ENCODE peak calls at places on chromosomes 4 and X, in nine cellular contexts. G is aorta, S is colonic mucosa, I is testis, Z is H1, L is AG04450, Y is fibroblast of lung, Q is brain microvascular endothelial cell, X is coronary artery. H is an unnamed sample.

GRCh38 chr4:176498857-176499256 is 179.1 kb downstream of the SPCS3 start:
- DNase-seq in G (no peak), L (no peak), Z (no peak), X (no peak), S (no peak), Y (peak), Q (peak), I (no peak), H (no peak)

GRCh38 chr4:157607996-157608395 is 387.5 kb downstream of the GRIA2 start:
- DNase-seq in I (no peak), S (no peak), Y (no peak), Z (no peak), Q (no peak), L (no peak), G (no peak), X (no peak), H (no peak)

GRCh38 chr4:144644368-144645101 is 1.4 kb upstream of the HHIP start:
- DNase-seq in S (no peak), Q (no peak), Z (no peak), X (no peak), Y (no peak), G (no peak), L (no peak), I (no peak), H (no peak)

GRCh38 chr4:8100696-8101095 is 57.9 kb downstream of the ABLIM2 start:
- DNase-seq in Y (no peak), I (no peak), G (no peak), Q (no peak), Z (no peak), L (no peak), X (no peak), S (no peak), H (no peak)

GRCh38 chrX:93322110-93322509 is 351.3 kb downstream of the NAP1L3 start:
- DNase-seq in I (no peak), Z (no peak), Q (no peak), Y (no peak), S (no peak), X (no peak), L (no peak), G (no peak), H (no peak)

GRCh38 chrX:71622347-71623104 is 4.2 kb upstream of the CXCR3 start:
- DNase-seq in Y (peak), G (peak), Q (peak), I (peak), L (peak), X (no peak), S (peak), Z (no peak), H (peak)

GRCh38 chrX:10166731-10167149 is 10.0 kb downstream of the CLCN4 start:
- DNase-seq in Y (no peak), I (no peak), X (no peak), L (no peak), Z (no peak), G (no peak), S (no peak), Q (no peak), H (peak)

GRCh38 chr4:4460759-4461158 is 73.9 kb downstream of the NSG1 start:
- DNase-seq in I (no peak), Y (no peak), G (no peak), Z (no peak), Q (no peak), L (no peak), X (no peak), S (no peak), H (no peak)

GRCh38 chrX:581717-582116 is 48.9 kb upstream of the SHOX start:
- DNase-seq in G (no peak), I (no peak), Z (no peak), Y (no peak), X (no peak), S (no peak), L (no peak), Q (no peak), H (no peak)

GRCh38 chr4:186808635-186809018 is 85.0 kb upstream of the FAT1 start:
- DNase-seq in L (peak), Y (peak), Z (no peak), X (no peak), G (no peak), I (no peak), Q (peak), S (no peak), H (no peak)

GRCh38 chr4:17492058-17492741 is 19.7 kb downstream of the QDPR start:
- DNase-seq in Q (no peak), Y (no peak), X (no peak), Z (no peak), I (no peak), G (no peak), L (no peak), S (no peak), H (peak)

GRCh38 chr4:145132521-145133098 is 34.5 kb downstream of the ABCE1 start:
- DNase-seq in S (no peak), I (no peak), L (no peak), Q (peak), Y (peak), G (no peak), X (no peak), Z (no peak), H (no peak)

GRCh38 chrX:5474282-5474681 is 754.4 kb downstream of the NLGN4X start:
- DNase-seq in L (no peak), Y (no peak), Z (no peak), S (no peak), Q (no peak), G (no peak), X (no peak), I (no peak), H (no peak)

GRCh38 chr4:107577743-107578142 is 142.3 kb downstream of the PAPSS1 start:
- DNase-seq in G (no peak), Z (no peak), X (no peak), Y (no peak), L (no peak), I (no peak), S (no peak), Q (no peak), H (no peak)

GRCh38 chr4:20816287-20816686 is 116.0 kb downstream of the PACRGL start:
- DNase-seq in G (no peak), X (no peak), L (no peak), S (no peak), I (no peak), Z (no peak), Q (no peak), Y (no peak), H (no peak)

GRCh38 chrX:41435708-41436107 is 11.4 kb upstream of the NYX start:
- DNase-seq in G (no peak), Q (no peak), L (no peak), Y (no peak), S (no peak), Z (no peak), X (no peak), I (no peak), H (no peak)

GRCh38 chrX:139708067-139708466 is at the start of gene MCF2:
- DNase-seq in I (no peak), Z (no peak), Y (no peak), G (no peak), X (no peak), Q (no peak), L (no peak), S (no peak), H (no peak)

GRCh38 chr4:1871471-1872021 is 353 bp downstream of the NSD2 start:
- DNase-seq in Q (no peak), I (no peak), Y (no peak), S (peak), Z (no peak), X (no peak), G (no peak), L (no peak), H (no peak)

GRCh38 chr4:33062155-33062554 is 2342.0 kb downstream of the PCDH7 start:
- DNase-seq in I (no peak), Y (no peak), G (no peak), S (no peak), X (no peak), Z (no peak), Q (no peak), L (no peak), H (no peak)

GRCh38 chr4:56828784-56829535 is 7.5 kb upstream of the SPINK2 start:
- DNase-seq in G (no peak), S (no peak), X (no peak), Z (no peak), Y (peak), Q (peak), I (no peak), L (no peak), H (no peak)

GRCh38 chr4:177487977-177488376 is 45.7 kb upstream of the AGA start:
- DNase-seq in G (no peak), S (no peak), I (no peak), X (no peak), Q (no peak), Y (no peak), L (no peak), Z (no peak), H (no peak)

GRCh38 chr4:75639124-75639695 is 8.9 kb upstream of the CDKL2 start:
- DNase-seq in Q (no peak), I (no peak), Y (no peak), Z (no peak), L (no peak), S (no peak), G (no peak), X (no peak), H (no peak)

GRCh38 chr4:71229477-71230257 is 109.2 kb upstream of the SLC4A4 start:
- DNase-seq in I (peak), S (peak), Y (peak), G (no peak), Q (peak), X (no peak), L (no peak), Z (peak), H (no peak)

GRCh38 chrX:141341341-141341740 is 99.0 kb upstream of the SPANXC start:
- DNase-seq in Q (peak), I (no peak), L (peak), Z (no peak), X (no peak), G (no peak), S (no peak), Y (peak), H (no peak)

GRCh38 chrX:9847071-9847470 is 60.8 kb downstream of the SHROOM2 start:
- DNase-seq in G (no peak), S (no peak), Y (no peak), I (no peak), Q (peak), Z (no peak), L (no peak), X (no peak), H (no peak)

GRCh38 chr4:126604273-126604867 is 1028.4 kb upstream of the INTU start:
- DNase-seq in L (peak), Q (peak), Z (no peak), S (no peak), X (no peak), Y (peak), G (no peak), I (peak), H (no peak)

GRCh38 chr4:92421920-92422319 is 118.2 kb downstream of the GRID2 start:
- DNase-seq in G (no peak), S (no peak), I (no peak), L (no peak), X (no peak), Z (no peak), Q (no peak), Y (no peak), H (no peak)

GRCh38 chrX:33968611-33969010 is 163.5 kb downstream of the FAM47A start:
- DNase-seq in X (no peak), L (no peak), Y (no peak), Z (no peak), Q (no peak), S (no peak), G (no peak), I (no peak), H (no peak)

GRCh38 chr4:25449270-25449669 is 72.2 kb downstream of the ANAPC4 start:
- DNase-seq in L (no peak), Q (no peak), I (no peak), G (no peak), X (no peak), S (no peak), Z (no peak), Y (no peak), H (no peak)

GRCh38 chrX:149829751-149830191 is 48.0 kb downstream of the MAGEA9 start:
- DNase-seq in X (no peak), S (no peak), G (no peak), Q (peak), Z (no peak), I (no peak), L (no peak), Y (peak), H (no peak)
- H3K27ac ChIP-seq in X (no peak), S (no peak), G (no peak), Q (peak), Z (no peak), I (no peak), L (no peak), Y (no peak), H (no peak)

GRCh38 chr4:99998062-99998880 is 48.2 kb upstream of the H2AZ1 start:
- DNase-seq in Z (no peak), Q (peak), S (no peak), I (no peak), L (no peak), X (no peak), Y (peak), G (no peak), H (no peak)
- H3K27ac ChIP-seq in Z (no peak), Q (peak), S (no peak), I (no peak), L (no peak), X (no peak), Y (no peak), G (no peak), H (no peak)

GRCh38 chr4:84673475-84674230 is 90.7 kb downstream of the CDS1 start:
- DNase-seq in I (no peak), G (no peak), S (no peak), Q (peak), Y (peak), L (peak), Z (no peak), X (no peak), H (no peak)
- H3K27ac ChIP-seq in I (no peak), G (peak), S (no peak), Q (peak), Y (no peak), L (no peak), Z (no peak), X (no peak), H (no peak)

DNA sequence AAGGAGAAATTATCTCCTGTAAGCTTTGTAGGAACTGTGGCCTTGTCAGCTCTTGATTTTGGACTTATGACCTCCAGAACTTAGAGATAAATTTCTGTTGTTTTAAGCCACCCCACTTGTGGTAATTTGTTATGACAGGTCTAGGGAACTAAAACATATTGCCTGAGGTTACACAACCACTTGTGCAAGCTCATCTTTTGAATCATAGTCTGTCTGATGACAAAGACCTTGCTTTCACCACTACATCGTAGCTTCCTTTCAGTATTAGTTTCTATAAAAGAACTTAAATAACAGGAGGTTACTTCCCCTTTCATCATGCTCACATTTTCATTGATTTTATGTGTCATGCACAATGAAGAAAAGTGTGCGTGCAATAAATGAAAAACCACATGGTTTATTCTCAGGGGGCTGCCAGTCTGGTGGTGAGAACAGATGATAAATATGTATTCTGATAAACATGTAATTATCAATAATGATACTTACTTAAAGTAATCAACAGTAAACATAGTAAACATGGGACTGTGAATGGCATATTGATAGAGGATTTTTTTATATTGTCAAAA is 690.0 kb upstream of the HS3ST1 start:
- DNase-seq in X (no peak), I (no peak), L (no peak), S (no peak), G (no peak), Z (no peak), Q (no peak), Y (peak), H (no peak)
- H3K27ac ChIP-seq in X (no peak), I (no peak), L (no peak), S (no peak), G (no peak), Z (no peak), Q (no peak), Y (no peak), H (peak)

DNA sequence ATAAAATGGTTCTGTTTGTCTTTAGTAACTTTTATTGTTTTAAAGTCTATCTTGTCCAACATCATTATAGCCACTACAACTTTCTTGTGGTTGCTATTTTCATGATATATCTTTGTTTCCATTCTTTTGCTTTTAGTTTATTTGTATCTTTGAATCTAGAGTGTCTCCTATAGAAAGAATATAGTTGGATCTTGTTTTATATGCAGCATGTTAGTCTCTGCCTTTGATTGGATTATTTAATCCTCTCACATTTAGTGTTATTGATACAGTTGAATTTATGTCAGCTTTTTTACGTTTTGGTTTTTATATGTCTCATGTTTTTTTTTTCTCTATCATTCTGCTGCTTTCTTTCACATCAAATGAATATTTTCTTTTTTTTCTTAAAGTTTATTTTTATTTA is 98.1 kb downstream of the VSIG4 start:
- DNase-seq in Y (no peak), X (no peak), Z (no peak), S (no peak), Q (no peak), I (no peak), G (no peak), L (no peak), H (no peak)
- H3K27ac ChIP-seq in Y (no peak), X (no peak), Z (no peak), S (no peak), Q (no peak), I (no peak), G (no peak), L (no peak), H (no peak)

DNA sequence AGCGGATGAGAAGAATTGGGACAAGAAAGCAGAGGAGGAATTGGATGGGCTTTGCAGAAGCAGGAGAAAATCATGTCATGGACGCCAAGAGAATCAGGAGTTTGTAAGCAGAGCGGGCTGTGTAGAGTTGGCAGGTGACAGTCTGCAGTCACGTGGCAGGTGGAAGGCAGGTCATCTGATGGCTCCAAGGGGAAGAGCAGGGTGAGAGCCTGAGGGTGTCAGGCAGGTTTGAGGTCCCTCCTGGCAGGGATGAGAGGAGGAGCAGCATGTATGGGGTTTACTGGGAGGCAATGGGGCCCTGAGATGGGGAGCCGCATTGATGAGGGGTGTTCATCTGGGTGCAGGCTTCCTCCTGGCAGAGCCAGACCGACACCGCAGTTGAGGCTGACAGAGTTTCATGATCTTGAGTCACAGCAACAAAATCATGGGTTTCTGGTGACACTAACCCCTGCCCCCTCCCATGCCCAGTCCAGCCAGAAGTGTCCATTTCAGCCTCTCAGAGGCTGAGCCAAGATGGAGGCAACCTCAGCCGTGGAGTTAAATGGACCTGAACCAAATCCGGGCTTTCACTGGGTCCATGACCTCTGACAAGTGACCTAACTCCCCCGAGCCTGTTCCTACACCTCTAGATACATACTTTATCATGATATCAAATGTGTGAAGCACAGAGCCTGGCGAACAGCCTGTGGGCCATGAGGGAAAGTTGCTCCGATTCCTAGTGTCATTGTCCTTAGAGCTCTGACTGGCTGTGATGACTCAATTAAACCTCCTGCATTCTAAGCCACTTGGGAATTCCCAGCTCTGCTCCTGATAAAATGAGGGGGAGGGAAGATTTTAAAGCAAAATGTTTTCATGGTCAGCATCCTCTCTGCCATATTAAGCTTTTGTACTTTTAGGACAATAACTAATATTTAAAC is 36.1 kb downstream of the EVC start:
- DNase-seq in Y (peak), Q (peak), X (peak), S (no peak), G (no peak), L (no peak), Z (no peak), I (no peak), H (no peak)
- H3K27ac ChIP-seq in Y (peak), Q (peak), X (peak), S (peak), G (peak), L (peak), Z (no peak), I (no peak), H (no peak)

DNA sequence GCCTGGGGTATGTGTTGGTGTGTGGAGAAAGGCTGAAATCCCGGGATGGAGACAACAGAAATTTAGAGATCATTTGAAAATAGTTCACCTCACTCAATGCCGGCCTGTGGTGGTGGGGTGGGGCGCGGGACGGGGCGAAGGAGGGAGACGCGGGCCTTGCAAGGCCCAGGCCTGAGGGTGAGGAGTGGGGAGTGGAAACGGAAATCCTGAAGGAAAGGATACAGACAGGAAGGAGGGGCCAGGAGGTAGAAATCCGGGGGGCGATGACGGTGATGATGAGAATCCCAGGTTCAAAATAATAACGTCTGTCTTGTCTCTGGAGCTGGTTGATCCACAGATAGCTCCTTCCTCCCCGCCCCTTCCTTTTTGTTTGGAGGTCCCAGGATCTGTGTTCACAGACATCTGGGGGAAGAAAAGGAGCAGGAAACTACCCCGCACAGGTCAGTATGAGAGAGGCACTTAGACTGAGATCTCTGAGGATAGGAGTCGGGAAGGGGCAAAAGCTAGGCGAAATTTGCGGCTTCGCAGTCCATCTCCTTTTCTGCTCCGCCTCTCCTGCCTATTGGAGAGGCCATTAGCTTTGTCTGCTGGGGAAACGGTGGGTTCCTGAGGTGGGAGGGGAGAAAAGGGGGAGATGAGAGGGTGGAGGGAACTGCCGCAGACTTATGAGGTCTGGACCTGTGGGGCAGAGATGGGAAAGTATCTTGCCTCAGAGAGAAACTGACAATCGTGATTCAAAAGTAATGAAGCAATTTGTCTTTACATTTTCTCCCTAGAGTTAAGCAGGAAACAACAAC is 760 bp downstream of the TCEAL7 start:
- DNase-seq in I (no peak), S (no peak), X (no peak), Z (no peak), L (no peak), Y (peak), G (no peak), Q (no peak), H (no peak)
- H3K27ac ChIP-seq in I (no peak), S (no peak), X (no peak), Z (no peak), L (no peak), Y (no peak), G (no peak), Q (no peak), H (no peak)

H was measured in upper lobe of left lung.